ENCODE peak calls at places on chromosomes 7 and 10, in ten cellular contexts. A, M, V, P, X, G, F, N, B and C are unnamed samples.
A peak's percentile ranks its signal among the peaks of the same experiment; 100 is the strongest.

GRCh38 chr10:121368347-121369025 is 229.8 kb downstream of the FGFR2 start:
- DNase-seq in A (no peak), M (no peak), V (peak; percentile 10), P (no peak), X (no peak), G (no peak), F (no peak), N (peak; percentile 6), B (no peak), C (no peak)

GRCh38 chr10:86423739-86424138 is 57.1 kb upstream of the GRID1 start:
- DNase-seq in A (no peak), M (no peak), V (no peak), P (no peak), X (no peak), G (no peak), F (no peak), N (peak; percentile 80), B (no peak), C (no peak)

GRCh38 chr7:101913876-101914275 is 96.5 kb downstream of the CUX1 start:
- DNase-seq in A (peak; percentile 76), M (no peak), V (no peak), P (no peak), X (no peak), G (no peak), F (no peak), N (no peak), B (no peak), C (no peak)

GRCh38 chr7:129144834-129145668 is 544 bp downstream of the TSPAN33 start:
- DNase-seq in A (no peak), M (no peak), V (no peak), P (peak; percentile 85), X (no peak), G (no peak), F (no peak), N (peak; percentile 43), B (no peak), C (no peak)

GRCh38 chr7:156347132-156347531 is 293.4 kb upstream of the RNF32 start:
- DNase-seq in A (no peak), M (no peak), V (peak; percentile 61), P (no peak), X (no peak), G (no peak), F (no peak), N (no peak), B (no peak), C (no peak)

GRCh38 chr7:128017460-128017859 is 13.8 kb downstream of the LRRC4 start:
- DNase-seq in A (no peak), M (no peak), V (no peak), P (no peak), X (no peak), G (no peak), F (no peak), N (peak; percentile 39), B (no peak), C (no peak)

GRCh38 chr7:90455163-90456030 is 14.0 kb upstream of the PTTG1IP2 start:
- DNase-seq in A (peak; percentile 57), M (no peak), V (peak; percentile 24), P (no peak), X (no peak), G (no peak), F (no peak), N (peak; percentile 68), B (peak; percentile 11), C (no peak)

GRCh38 chr7:4713183-4713784 is 31.2 kb downstream of the FOXK1 start:
- DNase-seq in A (no peak), M (no peak), V (no peak), P (no peak), X (no peak), G (no peak), F (no peak), N (peak; percentile 58), B (no peak), C (no peak)

GRCh38 chr10:112689327-112689726 is 242.3 kb downstream of the VTI1A start:
- DNase-seq in A (peak; percentile 5), M (no peak), V (no peak), P (no peak), X (no peak), G (no peak), F (peak; percentile 32), N (peak; percentile 71), B (peak; percentile 15), C (peak; percentile 27)

GRCh38 chr7:24340727-24341126 is 56.7 kb downstream of the NPY start:
- DNase-seq in A (no peak), M (no peak), V (no peak), P (no peak), X (no peak), G (no peak), F (no peak), N (no peak), B (no peak), C (no peak)

GRCh38 chr7:33905389-33906032 is at the start of gene BMPER:
- DNase-seq in A (peak; percentile 19), M (no peak), V (peak; percentile 42), P (peak; percentile 73), X (no peak), G (peak; percentile 58), F (peak; percentile 52), N (peak; percentile 89), B (no peak), C (peak; percentile 31)

GRCh38 chr7:93835684-93836083 is 54.9 kb downstream of the TFPI2 start:
- DNase-seq in A (no peak), M (no peak), V (no peak), P (no peak), X (no peak), G (no peak), F (no peak), N (no peak), B (no peak), C (no peak)
- H3K4me3 ChIP-seq in A (no peak overlapping the region), M (peak overlapping the region; percentile 48), V (no peak overlapping the region), P (no peak overlapping the region), X (no peak overlapping the region), G (no peak overlapping the region), F (no peak overlapping the region), N (no peak overlapping the region), B (no peak overlapping the region), C (no peak overlapping the region)

DNA sequence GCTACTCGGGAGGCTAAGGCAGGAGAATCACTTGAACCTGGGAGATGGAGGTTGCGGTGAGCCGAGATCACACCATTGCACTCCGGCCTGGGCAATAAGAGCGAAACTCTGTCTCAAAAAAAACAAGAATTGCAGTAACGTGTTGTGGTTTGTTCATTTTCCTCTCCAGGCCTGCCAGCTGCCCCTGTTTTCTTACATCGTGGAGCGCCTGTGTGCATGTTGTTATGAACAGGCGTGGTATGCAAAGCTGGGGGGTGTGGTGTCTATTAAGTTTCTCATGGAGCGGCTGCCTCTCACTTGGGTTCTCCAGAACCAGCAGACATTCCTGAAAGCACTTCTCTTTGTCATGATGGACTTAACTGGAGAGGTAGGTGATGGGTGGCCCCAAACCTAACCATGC is 52.1 kb downstream of the TRRAP start:
- DNase-seq in A (no peak), M (no peak), V (no peak), P (no peak), X (no peak), G (no peak), F (no peak), N (no peak), B (no peak), C (no peak)
- H3K27ac ChIP-seq in A (no peak overlapping the region), M (no peak overlapping the region), V (no peak overlapping the region), P (no peak overlapping the region), X (no peak overlapping the region), G (no peak overlapping the region), F (no peak overlapping the region), N (no peak overlapping the region), B (no peak overlapping the region), C (no peak overlapping the region)

DNA sequence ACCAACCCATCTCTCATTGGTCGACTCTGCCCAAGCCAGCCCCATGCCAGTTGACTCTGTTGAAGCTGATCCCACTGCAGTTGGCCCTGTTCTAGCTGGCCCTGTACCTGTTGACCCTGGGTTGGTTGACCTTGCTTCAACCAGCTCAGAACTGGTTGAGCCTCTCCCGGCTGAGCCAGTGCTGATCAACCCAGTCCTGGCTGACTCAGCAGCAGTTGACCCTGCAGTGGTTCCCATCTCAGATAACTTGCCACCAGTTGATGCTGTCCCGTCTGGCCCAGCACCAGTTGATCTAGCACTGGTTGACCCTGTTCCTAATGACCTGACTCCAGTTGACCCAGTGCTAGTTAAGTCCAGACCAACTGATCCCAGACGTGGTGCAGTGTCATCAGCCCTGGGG is 7.4 kb downstream of the PPRC1 start:
- DNase-seq in A (no peak), M (no peak), V (no peak), P (no peak), X (no peak), G (no peak), F (no peak), N (no peak), B (no peak), C (no peak)
- TF ChIP-seq CTCF in A (no peak), M (no peak), V (no peak), P (no peak), X (no peak), G (no peak), F (no peak), N (no peak), B (no peak), C (no peak)

GRCh38 chr10:119488675-119489074 is 53.8 kb downstream of the RGS10 start:
- DNase-seq in A (no peak), M (no peak), V (no peak), P (no peak), X (no peak), G (no peak), F (no peak), N (no peak), B (no peak), C (no peak)

GRCh38 chr10:119494224-119495060 is 48.1 kb downstream of the RGS10 start:
- DNase-seq in A (peak; percentile 76), M (no peak), V (peak; percentile 33), P (no peak), X (no peak), G (no peak), F (no peak), N (no peak), B (no peak), C (no peak)

GRCh38 chr10:119493155-119493554 is 49.4 kb downstream of the RGS10 start:
- DNase-seq in A (no peak), M (no peak), V (no peak), P (no peak), X (no peak), G (no peak), F (no peak), N (no peak), B (no peak), C (no peak)

GRCh38 chr10:119491941-119492340 is 50.6 kb downstream of the RGS10 start:
- DNase-seq in A (no peak), M (no peak), V (no peak), P (no peak), X (no peak), G (no peak), F (no peak), N (no peak), B (no peak), C (no peak)

DNA sequence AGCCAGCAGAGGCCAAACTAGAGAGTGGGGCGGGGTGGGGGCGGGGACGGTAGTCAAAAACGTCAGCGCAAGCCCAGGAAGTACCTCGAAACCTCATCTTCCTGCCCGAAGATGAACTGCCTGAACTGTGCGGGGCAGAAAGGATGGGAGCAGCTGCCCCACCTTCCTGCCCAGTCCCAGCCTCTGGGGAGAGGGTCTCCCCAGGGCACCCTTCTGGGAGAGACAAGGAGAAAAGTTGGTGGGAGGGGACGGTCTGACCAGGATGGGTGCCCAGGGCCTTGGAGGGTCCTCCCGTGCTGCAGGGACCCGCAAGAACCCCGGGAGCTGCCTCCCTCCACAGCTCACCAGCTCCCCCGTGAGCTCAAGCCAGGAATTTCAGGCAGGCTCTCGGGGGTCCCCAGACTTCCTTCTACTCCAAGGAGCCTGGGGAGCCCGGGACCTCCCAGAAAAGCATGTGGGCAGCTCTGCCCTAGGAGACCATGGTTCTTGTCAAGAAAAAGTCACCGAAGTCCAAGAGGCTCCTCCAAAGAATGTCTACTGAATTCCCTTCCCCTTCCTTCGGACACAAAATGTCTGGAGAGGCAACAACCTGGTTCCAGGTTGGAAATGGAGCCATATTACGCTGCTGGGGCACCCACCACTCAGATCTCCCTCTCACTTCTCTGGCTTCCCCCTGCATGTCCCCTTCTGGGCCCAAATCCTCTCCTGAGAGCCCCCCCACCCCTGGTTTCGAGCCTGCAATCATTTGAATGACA is 52.8 kb downstream of the RGS10 start:
- DNase-seq in A (no peak), M (no peak), V (no peak), P (peak; percentile 88), X (peak; percentile 85), G (no peak), F (peak; percentile 43), N (peak; percentile 85), B (no peak), C (no peak)
- H3K4me3 ChIP-seq in A (peak overlapping the region; percentile 25), M (peak overlapping the region; percentile 49), V (no peak overlapping the region), P (peak overlapping the region; percentile 44), X (peak overlapping the region; percentile 54), G (no peak overlapping the region), F (no peak overlapping the region), N (peak overlapping the region; percentile 55), B (no peak overlapping the region), C (peak overlapping the region; percentile 5)